ENCODE peak calls at places on chromosomes 2 and 18, in six cellular contexts. H is HT1080; F is naive B cell; S is Caki2; M is epithelial cell of esophagus; D is stimulated activated CD4-positive, alpha-beta T cell treated with anti-CD3 and anti-CD28 coated beads, Interleukin-1b, Interleukin-23, amount 100 ng/mL, for 24 hours. P is an unnamed sample.

GRCh38 chr2:105274046-105274445 is 32.5 kb downstream of the GPR45 start:
- DNase-seq in H (no peak), F (no peak), S (no peak), M (no peak), D (no peak), P (no peak)

GRCh38 chr2:165239826-165240618 is 808 bp downstream of the SCN2A start:
- DNase-seq in H (no peak), F (no peak), S (no peak), M (no peak), D (no peak), P (no peak)

GRCh38 chr2:143901185-143901842 is 618.6 kb downstream of the ZEB2 start:
- DNase-seq in H (peak; percentile 95), F (no peak), S (peak; percentile 21), M (peak; percentile 90), D (no peak), P (no peak)

GRCh38 chr2:195561205-195562032 is 95.6 kb upstream of the SLC39A10 start:
- DNase-seq in H (peak; percentile 79), F (peak; percentile 72), S (peak; percentile 18), M (peak; percentile 79), D (no peak), P (no peak)

GRCh38 chr2:222248256-222248655 is 50.5 kb downstream of the PAX3 start:
- DNase-seq in H (no peak), F (no peak), S (no peak), M (no peak), D (no peak), P (no peak)

GRCh38 chr18:24014062-24014985 is at the start of gene TTC39C:
- DNase-seq in H (peak; percentile 75), F (peak; percentile 79), S (peak; percentile 60), M (peak; percentile 75), D (peak; percentile 85), P (peak; percentile 89)

GRCh38 chr2:129777146-129777545 is 202.3 kb upstream of the RAB6C start:
- DNase-seq in H (no peak), F (no peak), S (no peak), M (no peak), D (no peak), P (no peak)

GRCh38 chr18:31398191-31398590 is 21.6 kb downstream of the DSG4 start:
- DNase-seq in H (no peak), F (no peak), S (no peak), M (no peak), D (no peak), P (no peak)